ENCODE peak calls at places on chromosomes 7 and 10, in nine cellular contexts. Z is endothelial cell of umbilical vein, P is aorta, C is Panc1, G is pancreas, V is OCI-LY7, X is fibroblast of lung, W is A673, O is psoas muscle. Q is an unnamed sample.

GRCh38 chr10:98528785-98529183 is 82.0 kb upstream of the HPS1 start:
- DNase-seq in Z (no peak), P (no peak), C (no peak), G (no peak), V (no peak), X (no peak), W (no peak), O (no peak), Q (no peak)

GRCh38 chr7:137658194-137658900 is 188.4 kb downstream of the DGKI start:
- DNase-seq in Z (peak; percentile 85), P (no peak), C (no peak), G (no peak), V (no peak), X (no peak), W (no peak), O (no peak), Q (peak; percentile 12)

GRCh38 chr10:75613685-75614587 is 182.5 kb downstream of the LRMDA start:
- DNase-seq in Z (no peak), P (no peak), C (no peak), G (no peak), V (no peak), X (peak; percentile 52), W (no peak), O (no peak), Q (no peak)

GRCh38 chr7:15749631-15750030 is 63.1 kb upstream of the MEOX2 start:
- DNase-seq in Z (no peak), P (no peak), C (no peak), G (no peak), V (no peak), X (no peak), W (no peak), O (no peak), Q (no peak)

GRCh38 chr7:27210441-27211083 is 10.7 kb upstream of the HOXA13 start:
- DNase-seq in Z (no peak), P (peak; percentile 85), C (no peak), G (peak; percentile 60), V (peak; percentile 31), X (peak; percentile 27), W (peak; percentile 35), O (no peak), Q (no peak)

GRCh38 chr10:86361134-86362128 is 5.2 kb downstream of the GRID1 start:
- DNase-seq in Z (no peak), P (peak; percentile 35), C (no peak), G (no peak), V (no peak), X (no peak), W (no peak), O (no peak), Q (peak; percentile 38)

GRCh38 chr7:17680026-17680425 is 260.3 kb downstream of the SNX13 start:
- DNase-seq in Z (peak; percentile 1), P (peak; percentile 75), C (no peak), G (no peak), V (no peak), X (peak; percentile 95), W (no peak), O (peak; percentile 53), Q (no peak)

GRCh38 chr7:86645676-86646276 is 2.1 kb downstream of the GRM3 start:
- DNase-seq in Z (no peak), P (no peak), C (no peak), G (no peak), V (no peak), X (no peak), W (no peak), O (no peak), Q (no peak)

GRCh38 chr7:130292682-130293257 is at the start of gene CPA4:
- DNase-seq in Z (peak; percentile 23), P (peak; percentile 82), C (peak; percentile 65), G (no peak), V (no peak), X (peak; percentile 100), W (peak; percentile 21), O (peak; percentile 48), Q (no peak)

GRCh38 chr10:92800122-92800521 is 48.2 kb upstream of the EXOC6 start:
- DNase-seq in Z (no peak), P (no peak), C (no peak), G (no peak), V (no peak), X (no peak), W (no peak), O (no peak), Q (no peak)

GRCh38 chr10:62433181-62433692 is 59.1 kb downstream of the ZNF365 start:
- DNase-seq in Z (peak; percentile 72), P (peak; percentile 91), C (peak; percentile 69), G (no peak), V (no peak), X (peak; percentile 99), W (peak; percentile 57), O (peak; percentile 63), Q (no peak)

GRCh38 chr10:16770141-16770540 is 47.1 kb downstream of the RSU1 start:
- DNase-seq in Z (no peak), P (no peak), C (no peak), G (no peak), V (no peak), X (no peak), W (no peak), O (no peak), Q (no peak)

GRCh38 chr7:141074162-141074989 is 512 bp downstream of the TMEM178B start:
- DNase-seq in Z (no peak), P (peak; percentile 73), C (no peak), G (peak; percentile 81), V (no peak), X (peak; percentile 8), W (no peak), O (peak; percentile 21), Q (peak; percentile 15)

GRCh38 chr7:129502708-129503685 is 666 bp downstream of the SMKR1 start:
- DNase-seq in Z (peak; percentile 14), P (no peak), C (no peak), G (peak; percentile 66), V (no peak), X (no peak), W (no peak), O (no peak), Q (no peak)

GRCh38 chr10:8815969-8816368 is 761.5 kb downstream of the GATA3 start:
- DNase-seq in Z (no peak), P (no peak), C (no peak), G (no peak), V (no peak), X (peak; percentile 6), W (no peak), O (no peak), Q (no peak)

GRCh38 chr7:107703219-107703618 is 40.7 kb upstream of the CBLL1 start:
- DNase-seq in Z (no peak), P (no peak), C (no peak), G (no peak), V (no peak), X (no peak), W (no peak), O (no peak), Q (no peak)

GRCh38 chr7:38748056-38748610 is 117.0 kb upstream of the AMPH start:
- DNase-seq in Z (no peak), P (no peak), C (no peak), G (no peak), V (no peak), X (peak; percentile 12), W (peak; percentile 26), O (no peak), Q (no peak)

GRCh38 chr10:15265558-15265957 is 97.1 kb upstream of the NMT2 start:
- DNase-seq in Z (no peak), P (no peak), C (no peak), G (no peak), V (no peak), X (no peak), W (no peak), O (no peak), Q (no peak)

GRCh38 chr7:129213828-129214227 is 11.0 kb upstream of the AHCYL2 start:
- DNase-seq in Z (no peak), P (no peak), C (no peak), G (no peak), V (peak; percentile 53), X (no peak), W (peak; percentile 48), O (no peak), Q (no peak)

GRCh38 chr10:104045151-104046089 is 40.3 kb downstream of the COL17A1 start:
- DNase-seq in Z (peak; percentile 76), P (no peak), C (peak; percentile 50), G (no peak), V (no peak), X (peak; percentile 62), W (peak; percentile 31), O (no peak), Q (peak; percentile 38)

GRCh38 chr7:2631924-2632716 is at the start of gene TTYH3:
- DNase-seq in Z (peak; percentile 5), P (no peak), C (no peak), G (peak; percentile 86), V (no peak), X (no peak), W (no peak), O (peak; percentile 55), Q (no peak)
- H3K4me1 ChIP-seq in Z (peaks cover 32% of the 10 kb centered on the region), P (no peaks in the 10 kb centered on the region), C (peaks cover 37% of the 10 kb centered on the region), G (peaks cover 2% of the 10 kb centered on the region), V (peaks cover 26% of the 10 kb centered on the region), X (peaks cover 23% of the 10 kb centered on the region), W (peaks cover 15% of the 10 kb centered on the region), O (peaks cover 29% of the 10 kb centered on the region), Q (peaks cover 71% of the 10 kb centered on the region)

DNA sequence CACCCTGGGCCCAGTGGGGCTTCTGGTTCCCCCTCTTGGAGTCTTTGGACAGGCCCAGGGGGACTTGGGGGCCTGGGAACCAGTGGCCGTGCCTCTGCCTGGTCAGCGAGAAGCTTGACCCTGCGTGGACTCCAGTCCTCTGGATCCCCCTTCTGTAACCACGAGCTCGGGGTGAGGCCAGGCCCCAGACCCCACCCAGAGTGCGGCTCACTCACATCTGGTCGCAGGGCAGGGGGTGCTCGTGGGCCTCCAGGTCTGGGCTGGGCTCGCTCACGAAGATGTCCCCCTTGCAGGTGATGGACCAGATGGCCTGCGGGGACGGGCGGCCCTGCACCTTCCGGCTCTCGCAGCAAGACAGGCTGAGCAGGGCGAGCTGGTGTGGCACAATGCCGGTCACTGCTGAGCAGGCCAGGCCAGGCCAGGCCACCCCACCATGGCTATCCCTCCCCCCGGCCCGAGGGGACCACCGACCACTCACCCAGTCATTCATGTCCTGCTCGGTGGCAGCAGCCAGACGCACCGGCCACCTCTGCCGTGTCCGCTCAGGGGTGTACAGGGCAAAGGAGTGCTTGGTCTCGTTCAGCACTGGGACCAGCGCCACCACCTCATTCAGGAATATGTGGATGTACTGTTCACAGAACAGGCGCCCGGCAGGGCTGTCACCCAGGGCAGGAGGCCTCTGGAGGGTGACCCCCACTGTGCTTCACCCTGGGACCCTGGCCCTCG is 19.7 kb downstream of the BHLHA15 start:
- DNase-seq in Z (no peak), P (peak; percentile 76), C (no peak), G (peak; percentile 80), V (no peak), X (no peak), W (no peak), O (no peak), Q (no peak)
- H3K4me1 ChIP-seq in Z (no peaks in the 10 kb centered on the region), P (no peaks in the 10 kb centered on the region), C (no peaks in the 10 kb centered on the region), G (peaks cover 12% of the 10 kb centered on the region), V (no peaks in the 10 kb centered on the region), X (no peaks in the 10 kb centered on the region), W (no peaks in the 10 kb centered on the region), O (peaks cover 8% of the 10 kb centered on the region), Q (no peaks in the 10 kb centered on the region)

GRCh38 chr7:158815046-158815445 is 14.3 kb downstream of the ESYT2 start:
- DNase-seq in Z (no peak), P (peak; percentile 41), C (no peak), G (no peak), V (no peak), X (peak; percentile 58), W (peak; percentile 82), O (no peak), Q (no peak)
- H3K4me1 ChIP-seq in Z (peaks cover 43% of the 10 kb centered on the region), P (peaks cover 7% of the 10 kb centered on the region), C (peaks cover 75% of the 10 kb centered on the region), G (peaks cover 53% of the 10 kb centered on the region), V (peaks cover 31% of the 10 kb centered on the region), X (peaks cover 16% of the 10 kb centered on the region), W (peaks cover 53% of the 10 kb centered on the region), O (peaks cover 62% of the 10 kb centered on the region), Q (peaks cover 78% of the 10 kb centered on the region)

GRCh38 chr10:93992400-93993030 is 1.2 kb upstream of the PLCE1 start:
- DNase-seq in Z (no peak), P (no peak), C (no peak), G (no peak), V (no peak), X (peak; percentile 29), W (peak; percentile 29), O (no peak), Q (no peak)
- H3K4me1 ChIP-seq in Z (peaks cover 4% of the 10 kb centered on the region), P (no peaks in the 10 kb centered on the region), C (peaks cover 59% of the 10 kb centered on the region), G (peaks cover 16% of the 10 kb centered on the region), V (no peaks in the 10 kb centered on the region), X (peaks cover 4% of the 10 kb centered on the region), W (no peaks in the 10 kb centered on the region), O (peaks cover 26% of the 10 kb centered on the region), Q (peaks cover 48% of the 10 kb centered on the region)

Q was measured in heart right ventricle.